ENCODE peak calls at places on chromosome 5, in seven cellular contexts. N is H1, B is IMR-90, M is trophoblast cell, C is H9, H is mesenchymal stem cell, P is mesendoderm. A is an unnamed sample.

GRCh38 chr5:66807743-66808142 is 211.6 kb downstream of the MAST4 start:
- DNase-seq in N (no peak), B (peak; percentile 55), M (no peak), C (no peak), H (peak; percentile 41), P (peak; percentile 37), A (no peak)

GRCh38 chr5:64612349-64612961 is 77.8 kb upstream of the SHISAL2B start:
- DNase-seq in N (no peak), B (peak; percentile 64), M (peak; percentile 28), C (peak; percentile 36), H (peak; percentile 69), P (peak; percentile 81), A (peak; percentile 59)

GRCh38 chr5:56588636-56589485 is 226.5 kb upstream of the MAP3K1 start:
- DNase-seq in N (peak; percentile 41), B (no peak), M (no peak), C (peak; percentile 59), H (no peak), P (peak; percentile 62), A (peak; percentile 51)

GRCh38 chr5:134794136-134794535 is 35.6 kb downstream of the DDX46 start:
- DNase-seq in N (no peak), B (peak; percentile 16), M (peak; percentile 25), C (no peak), H (peak; percentile 33), P (peak; percentile 54), A (no peak)

GRCh38 chr5:174735498-174736350 is 11.3 kb downstream of the MSX2 start:
- DNase-seq in N (peak; percentile 73), B (no peak), M (peak; percentile 26), C (peak; percentile 78), H (no peak), P (peak; percentile 92), A (no peak)

GRCh38 chr5:66440202-66440680 is 156.0 kb upstream of the MAST4 start:
- DNase-seq in N (no peak), B (peak; percentile 4), M (no peak), C (no peak), H (peak; percentile 37), P (no peak), A (no peak)

GRCh38 chr5:143398053-143398355 is 5.5 kb downstream of the NR3C1 start:
- DNase-seq in N (no peak), B (no peak), M (no peak), C (no peak), H (no peak), P (no peak), A (no peak)

GRCh38 chr5:73901045-73901444 is 275.0 kb downstream of the ARHGEF28 start:
- DNase-seq in N (no peak), B (peak; percentile 86), M (peak; percentile 23), C (no peak), H (peak; percentile 76), P (peak; percentile 11), A (no peak)

GRCh38 chr5:166648736-166649135 is 1642.7 kb upstream of the WWC1 start:
- DNase-seq in N (no peak), B (no peak), M (no peak), C (no peak), H (no peak), P (no peak), A (no peak)

GRCh38 chr5:1799110-1799601 is 481 bp downstream of the MRPL36 start:
- DNase-seq in N (no peak), B (peak; percentile 19), M (no peak), C (no peak), H (peak; percentile 40), P (peak; percentile 36), A (no peak)

GRCh38 chr5:134127988-134128647 is 13.6 kb downstream of the TCF7 start:
- DNase-seq in N (no peak), B (no peak), M (no peak), C (no peak), H (no peak), P (no peak), A (no peak)

GRCh38 chr5:132203464-132203818 is 24.2 kb downstream of the P4HA2 start:
- DNase-seq in N (no peak), B (peak; percentile 56), M (no peak), C (no peak), H (no peak), P (no peak), A (no peak)

GRCh38 chr5:178785999-178786398 is 55.5 kb upstream of the ZNF354A start:
- DNase-seq in N (no peak), B (no peak), M (no peak), C (no peak), H (peak; percentile 11), P (no peak), A (no peak)

GRCh38 chr5:43859309-43859708 is 256.3 kb downstream of the NNT start:
- DNase-seq in N (no peak), B (no peak), M (no peak), C (no peak), H (no peak), P (peak; percentile 44), A (no peak)

GRCh38 chr5:179869641-179870402 is 11.2 kb upstream of the MRNIP start:
- DNase-seq in N (no peak), B (no peak), M (no peak), C (peak; percentile 52), H (no peak), P (peak; percentile 34), A (no peak)

GRCh38 chr5:19625562-19625961 is 362.4 kb downstream of the CDH18 start:
- DNase-seq in N (no peak), B (no peak), M (no peak), C (no peak), H (no peak), P (no peak), A (no peak)

DNA sequence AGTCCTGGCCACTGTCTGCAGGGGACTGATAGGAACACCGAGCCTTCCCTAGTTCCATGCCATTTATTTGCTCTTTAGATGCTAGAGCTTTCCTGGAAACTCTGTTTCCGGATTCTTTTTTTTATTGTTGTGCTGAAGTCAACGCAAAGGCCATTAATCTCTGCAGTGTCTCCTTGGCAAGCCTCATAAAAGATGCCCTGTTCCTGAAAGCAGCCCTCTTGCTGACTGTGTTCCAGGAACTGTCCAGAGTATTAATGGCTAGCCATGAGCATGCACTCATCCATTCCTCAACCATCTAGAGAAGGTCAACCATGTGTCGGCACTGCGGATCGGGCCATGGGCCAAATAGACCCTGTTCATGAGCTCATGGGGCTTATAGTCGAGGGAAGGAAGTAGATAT is 42.8 kb upstream of the SMAD5 start:
- DNase-seq in N (no peak), B (no peak), M (no peak), C (no peak), H (no peak), P (no peak), A (no peak)
- H3K4ac ChIP-seq in N (no peak overlapping the region), B (no peak overlapping the region), M (no peak overlapping the region), C (no peak overlapping the region), H (no peak overlapping the region), P (no peak overlapping the region), A (no peak overlapping the region)

GRCh38 chr5:16922430-16922829 is 13.7 kb downstream of the MYO10 start:
- DNase-seq in N (no peak), B (no peak), M (no peak), C (no peak), H (no peak), P (no peak), A (no peak)

GRCh38 chr5:16920109-16920816 is 15.8 kb downstream of the MYO10 start:
- DNase-seq in N (no peak), B (no peak), M (no peak), C (no peak), H (no peak), P (no peak), A (no peak)

GRCh38 chr5:16921246-16921645 is 14.8 kb downstream of the MYO10 start:
- DNase-seq in N (no peak), B (no peak), M (no peak), C (no peak), H (no peak), P (no peak), A (no peak)

GRCh38 chr5:16926417-16926816 is 9.7 kb downstream of the MYO10 start:
- DNase-seq in N (no peak), B (no peak), M (no peak), C (no peak), H (no peak), P (no peak), A (no peak)

DNA sequence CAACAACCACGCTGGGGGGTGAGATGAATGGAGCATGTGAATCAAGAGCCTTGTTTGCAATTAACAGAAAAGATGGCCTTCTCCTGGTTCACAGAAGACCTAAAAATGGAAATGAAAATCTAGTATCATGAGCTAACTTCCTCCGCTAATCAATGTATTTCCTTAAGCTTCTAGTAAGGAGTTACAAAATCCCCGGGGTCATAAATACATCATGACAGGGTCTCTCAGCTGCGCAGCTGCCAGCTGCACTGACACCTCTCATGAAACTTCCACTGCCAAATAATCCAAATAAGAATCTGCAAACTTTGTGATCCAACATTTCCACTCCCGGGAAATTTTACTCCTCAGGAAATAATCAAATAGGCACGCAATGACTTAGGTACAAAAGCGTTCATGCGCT is 11.9 kb downstream of the MYO10 start:
- DNase-seq in N (no peak), B (no peak), M (no peak), C (no peak), H (no peak), P (no peak), A (no peak)
- H3K4ac ChIP-seq in N (no peak overlapping the region), B (no peak overlapping the region), M (no peak overlapping the region), C (no peak overlapping the region), H (no peak overlapping the region), P (no peak overlapping the region), A (no peak overlapping the region)

GRCh38 chr5:10974850-10975249 is 213.8 kb upstream of the DAP start:
- DNase-seq in N (no peak), B (no peak), M (no peak), C (no peak), H (no peak), P (no peak), A (no peak)
- H3K4ac ChIP-seq in N (no peak overlapping the region), B (no peak overlapping the region), M (no peak overlapping the region), C (no peak overlapping the region), H (no peak overlapping the region), P (no peak overlapping the region), A (no peak overlapping the region)

DNA sequence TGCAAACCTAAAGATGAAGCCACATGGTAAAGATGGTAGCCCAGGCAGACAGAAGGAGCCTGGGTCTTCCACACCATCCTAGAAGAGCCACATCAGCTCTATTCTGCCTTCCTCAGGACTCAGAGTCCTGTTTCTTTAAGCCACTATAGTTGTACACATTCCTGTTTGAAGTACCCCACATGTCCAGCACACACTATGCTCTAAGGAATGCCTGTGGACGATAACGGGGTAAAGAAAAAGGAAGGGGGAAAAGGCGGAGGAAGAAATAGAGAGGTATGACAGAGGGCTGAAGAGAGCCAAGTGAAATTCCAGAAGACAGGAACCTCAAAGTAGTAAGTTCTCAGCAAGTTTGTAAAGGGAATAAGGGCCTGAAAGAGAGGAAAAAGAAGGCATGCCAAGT is 169.0 kb downstream of the SLIT3 start:
- DNase-seq in N (no peak), B (no peak), M (no peak), C (no peak), H (no peak), P (no peak), A (no peak)
- H3K4ac ChIP-seq in N (no peak overlapping the region), B (no peak overlapping the region), M (no peak overlapping the region), C (no peak overlapping the region), H (no peak overlapping the region), P (no peak overlapping the region), A (no peak overlapping the region)

DNA sequence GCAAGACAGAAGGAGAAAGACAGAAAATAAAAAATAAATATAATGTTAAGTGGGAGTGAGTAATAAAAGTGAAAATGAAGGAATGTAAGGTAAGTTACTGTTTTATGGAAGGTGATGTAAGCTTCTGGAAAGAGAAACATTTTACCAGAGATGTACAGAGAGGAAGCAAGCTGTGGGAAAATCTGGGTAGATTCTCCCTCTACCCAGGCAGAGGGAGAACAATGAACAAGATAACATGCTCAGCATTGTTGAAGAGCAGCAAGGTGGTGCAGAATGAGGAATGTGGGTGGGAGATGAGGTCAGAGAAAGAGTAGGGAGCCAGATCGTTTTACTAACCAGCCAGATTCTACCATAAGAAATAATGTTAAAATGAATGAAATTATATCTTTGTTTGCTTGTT is 357.0 kb downstream of the TMEM167A start:
- DNase-seq in N (no peak), B (no peak), M (no peak), C (no peak), H (no peak), P (peak; percentile 76), A (no peak)
- H3K4ac ChIP-seq in N (no peak overlapping the region), B (no peak overlapping the region), M (no peak overlapping the region), C (no peak overlapping the region), H (no peak overlapping the region), P (no peak overlapping the region), A (no peak overlapping the region)